ENCODE peak calls at places on chromosome 20, in eight cellular contexts. One of them, this sample, is unnamed.

GRCh38 chr20:51532577-51533191 is 9.8 kb downstream of the NFATC2 start:
- DNase-seq in esophagus muscularis mucosa: no peak
- DNase-seq in heart left ventricle: peak; percentile 70
- DNase-seq in upper lobe of left lung: peak; percentile 79
- DNase-seq in anterior cingulate cortex: peak; percentile 20
- DNase-seq in NCI-H748 treated with DMSO at 0.1 percent for 48 hours: no peak
- DNase-seq in psoas muscle: peak; percentile 80
- DNase-seq in activated CD8-positive, alpha-beta T cell treated with anti-CD3 and anti-CD28 coated beads, Interleukin-2, amount 10 ng/mL, durations not matched to agents 7 days and 5 days: peak; percentile 33
- DNase-seq in this sample: peak; percentile 34

GRCh38 chr20:8144282-8145245 is 12.5 kb downstream of the PLCB1 start:
- DNase-seq in NCI-H748 treated with DMSO at 0.1 percent for 48 hours: no peak
- DNase-seq in esophagus muscularis mucosa: no peak
- DNase-seq in psoas muscle: no peak
- DNase-seq in heart left ventricle: no peak
- DNase-seq in upper lobe of left lung: no peak
- DNase-seq in anterior cingulate cortex: no peak
- DNase-seq in activated CD8-positive, alpha-beta T cell treated with anti-CD3 and anti-CD28 coated beads, Interleukin-2, amount 10 ng/mL, durations not matched to agents 7 days and 5 days: no peak
- DNase-seq in this sample: no peak

GRCh38 chr20:1971893-1972586 is 21.8 kb downstream of the PDYN start:
- DNase-seq in psoas muscle: no peak
- DNase-seq in anterior cingulate cortex: no peak
- DNase-seq in upper lobe of left lung: no peak
- DNase-seq in activated CD8-positive, alpha-beta T cell treated with anti-CD3 and anti-CD28 coated beads, Interleukin-2, amount 10 ng/mL, durations not matched to agents 7 days and 5 days: no peak
- DNase-seq in heart left ventricle: no peak
- DNase-seq in NCI-H748 treated with DMSO at 0.1 percent for 48 hours: no peak
- DNase-seq in esophagus muscularis mucosa: no peak
- DNase-seq in this sample: no peak

GRCh38 chr20:58482416-58482815 is 32.8 kb downstream of the APCDD1L start:
- DNase-seq in psoas muscle: no peak
- DNase-seq in NCI-H748 treated with DMSO at 0.1 percent for 48 hours: no peak
- DNase-seq in heart left ventricle: no peak
- DNase-seq in activated CD8-positive, alpha-beta T cell treated with anti-CD3 and anti-CD28 coated beads, Interleukin-2, amount 10 ng/mL, durations not matched to agents 7 days and 5 days: no peak
- DNase-seq in esophagus muscularis mucosa: no peak
- DNase-seq in anterior cingulate cortex: no peak
- DNase-seq in upper lobe of left lung: no peak
- DNase-seq in this sample: no peak

GRCh38 chr20:53833333-53834043 is 236.9 kb downstream of the BCAS1 start:
- DNase-seq in esophagus muscularis mucosa: no peak
- DNase-seq in activated CD8-positive, alpha-beta T cell treated with anti-CD3 and anti-CD28 coated beads, Interleukin-2, amount 10 ng/mL, durations not matched to agents 7 days and 5 days: no peak
- DNase-seq in NCI-H748 treated with DMSO at 0.1 percent for 48 hours: no peak
- DNase-seq in upper lobe of left lung: no peak
- DNase-seq in psoas muscle: no peak
- DNase-seq in heart left ventricle: no peak
- DNase-seq in anterior cingulate cortex: no peak
- DNase-seq in this sample: no peak

GRCh38 chr20:38692436-38693411 is 31.6 kb upstream of the SLC32A1 start:
- DNase-seq in psoas muscle: no peak
- DNase-seq in esophagus muscularis mucosa: no peak
- DNase-seq in heart left ventricle: peak; percentile 67
- DNase-seq in activated CD8-positive, alpha-beta T cell treated with anti-CD3 and anti-CD28 coated beads, Interleukin-2, amount 10 ng/mL, durations not matched to agents 7 days and 5 days: peak; percentile 77
- DNase-seq in upper lobe of left lung: peak; percentile 5
- DNase-seq in anterior cingulate cortex: no peak
- DNase-seq in NCI-H748 treated with DMSO at 0.1 percent for 48 hours: no peak
- DNase-seq in this sample: peak; percentile 16

GRCh38 chr20:63191400-63191799 is 24.5 kb downstream of the YTHDF1 start:
- DNase-seq in upper lobe of left lung: peak; percentile 84
- DNase-seq in heart left ventricle: no peak
- DNase-seq in anterior cingulate cortex: no peak
- DNase-seq in psoas muscle: no peak
- DNase-seq in esophagus muscularis mucosa: no peak
- DNase-seq in NCI-H748 treated with DMSO at 0.1 percent for 48 hours: peak; percentile 7
- DNase-seq in activated CD8-positive, alpha-beta T cell treated with anti-CD3 and anti-CD28 coated beads, Interleukin-2, amount 10 ng/mL, durations not matched to agents 7 days and 5 days: no peak
- DNase-seq in this sample: no peak

GRCh38 chr20:17816804-17817590 is 117.2 kb downstream of the BANF2 start:
- DNase-seq in anterior cingulate cortex: no peak
- DNase-seq in esophagus muscularis mucosa: no peak
- DNase-seq in upper lobe of left lung: no peak
- DNase-seq in NCI-H748 treated with DMSO at 0.1 percent for 48 hours: no peak
- DNase-seq in psoas muscle: no peak
- DNase-seq in heart left ventricle: no peak
- DNase-seq in activated CD8-positive, alpha-beta T cell treated with anti-CD3 and anti-CD28 coated beads, Interleukin-2, amount 10 ng/mL, durations not matched to agents 7 days and 5 days: no peak
- DNase-seq in this sample: no peak

GRCh38 chr20:2101057-2101934 is at the start of gene STK35:
- DNase-seq in heart left ventricle: no peak
- DNase-seq in upper lobe of left lung: no peak
- DNase-seq in anterior cingulate cortex: peak; percentile 85
- DNase-seq in esophagus muscularis mucosa: no peak
- DNase-seq in psoas muscle: no peak
- DNase-seq in NCI-H748 treated with DMSO at 0.1 percent for 48 hours: peak; percentile 86
- DNase-seq in activated CD8-positive, alpha-beta T cell treated with anti-CD3 and anti-CD28 coated beads, Interleukin-2, amount 10 ng/mL, durations not matched to agents 7 days and 5 days: peak; percentile 71
- DNase-seq in this sample: peak; percentile 77

GRCh38 chr20:50415031-50415515 is 95.1 kb upstream of the PTPN1 start:
- DNase-seq in upper lobe of left lung: no peak
- DNase-seq in activated CD8-positive, alpha-beta T cell treated with anti-CD3 and anti-CD28 coated beads, Interleukin-2, amount 10 ng/mL, durations not matched to agents 7 days and 5 days: no peak
- DNase-seq in psoas muscle: no peak
- DNase-seq in heart left ventricle: no peak
- DNase-seq in esophagus muscularis mucosa: no peak
- DNase-seq in anterior cingulate cortex: no peak
- DNase-seq in NCI-H748 treated with DMSO at 0.1 percent for 48 hours: no peak
- DNase-seq in this sample: no peak

GRCh38 chr20:61901421-61902212 is 164.1 kb downstream of the TAF4 start:
- DNase-seq in anterior cingulate cortex: no peak
- DNase-seq in esophagus muscularis mucosa: no peak
- DNase-seq in NCI-H748 treated with DMSO at 0.1 percent for 48 hours: peak; percentile 44
- DNase-seq in psoas muscle: peak; percentile 28
- DNase-seq in activated CD8-positive, alpha-beta T cell treated with anti-CD3 and anti-CD28 coated beads, Interleukin-2, amount 10 ng/mL, durations not matched to agents 7 days and 5 days: no peak
- DNase-seq in heart left ventricle: no peak
- DNase-seq in upper lobe of left lung: peak; percentile 75
- DNase-seq in this sample: no peak

GRCh38 chr20:61959301-61959700 is 106.4 kb downstream of the TAF4 start:
- DNase-seq in anterior cingulate cortex: peak; percentile 36
- DNase-seq in NCI-H748 treated with DMSO at 0.1 percent for 48 hours: no peak
- DNase-seq in psoas muscle: no peak
- DNase-seq in upper lobe of left lung: no peak
- DNase-seq in activated CD8-positive, alpha-beta T cell treated with anti-CD3 and anti-CD28 coated beads, Interleukin-2, amount 10 ng/mL, durations not matched to agents 7 days and 5 days: no peak
- DNase-seq in heart left ventricle: no peak
- DNase-seq in esophagus muscularis mucosa: no peak
- DNase-seq in this sample: no peak

GRCh38 chr20:53748821-53749402 is 155.3 kb upstream of the ZNF217 start:
- DNase-seq in psoas muscle: no peak
- DNase-seq in esophagus muscularis mucosa: no peak
- DNase-seq in heart left ventricle: no peak
- DNase-seq in upper lobe of left lung: no peak
- DNase-seq in NCI-H748 treated with DMSO at 0.1 percent for 48 hours: no peak
- DNase-seq in anterior cingulate cortex: no peak
- DNase-seq in activated CD8-positive, alpha-beta T cell treated with anti-CD3 and anti-CD28 coated beads, Interleukin-2, amount 10 ng/mL, durations not matched to agents 7 days and 5 days: peak; percentile 43
- DNase-seq in this sample: no peak

GRCh38 chr20:44461803-44462174 is 13.9 kb upstream of the TTPAL start:
- DNase-seq in NCI-H748 treated with DMSO at 0.1 percent for 48 hours: no peak
- DNase-seq in heart left ventricle: no peak
- DNase-seq in esophagus muscularis mucosa: no peak
- DNase-seq in upper lobe of left lung: no peak
- DNase-seq in anterior cingulate cortex: no peak
- DNase-seq in psoas muscle: no peak
- DNase-seq in activated CD8-positive, alpha-beta T cell treated with anti-CD3 and anti-CD28 coated beads, Interleukin-2, amount 10 ng/mL, durations not matched to agents 7 days and 5 days: no peak
- DNase-seq in this sample: no peak

GRCh38 chr20:2385026-2385425 is 4.3 kb downstream of the TGM6 start:
- DNase-seq in upper lobe of left lung: no peak
- DNase-seq in NCI-H748 treated with DMSO at 0.1 percent for 48 hours: no peak
- DNase-seq in activated CD8-positive, alpha-beta T cell treated with anti-CD3 and anti-CD28 coated beads, Interleukin-2, amount 10 ng/mL, durations not matched to agents 7 days and 5 days: no peak
- DNase-seq in heart left ventricle: no peak
- DNase-seq in anterior cingulate cortex: no peak
- DNase-seq in esophagus muscularis mucosa: no peak
- DNase-seq in psoas muscle: no peak
- DNase-seq in this sample: no peak

GRCh38 chr20:14829897-14830296 is 492.5 kb upstream of the FLRT3 start:
- DNase-seq in upper lobe of left lung: no peak
- DNase-seq in esophagus muscularis mucosa: no peak
- DNase-seq in psoas muscle: no peak
- DNase-seq in activated CD8-positive, alpha-beta T cell treated with anti-CD3 and anti-CD28 coated beads, Interleukin-2, amount 10 ng/mL, durations not matched to agents 7 days and 5 days: no peak
- DNase-seq in NCI-H748 treated with DMSO at 0.1 percent for 48 hours: peak; percentile 47
- DNase-seq in heart left ventricle: no peak
- DNase-seq in anterior cingulate cortex: no peak
- DNase-seq in this sample: no peak

GRCh38 chr20:44014807-44015732 is 100.4 kb downstream of the TOX2 start:
- DNase-seq in upper lobe of left lung: no peak
- DNase-seq in psoas muscle: no peak
- DNase-seq in esophagus muscularis mucosa: no peak
- DNase-seq in NCI-H748 treated with DMSO at 0.1 percent for 48 hours: no peak
- DNase-seq in heart left ventricle: no peak
- DNase-seq in anterior cingulate cortex: no peak
- DNase-seq in activated CD8-positive, alpha-beta T cell treated with anti-CD3 and anti-CD28 coated beads, Interleukin-2, amount 10 ng/mL, durations not matched to agents 7 days and 5 days: no peak
- DNase-seq in this sample: no peak

GRCh38 chr20:40980106-40980827 is 48.4 kb upstream of the TOP1 start:
- DNase-seq in anterior cingulate cortex: no peak
- DNase-seq in activated CD8-positive, alpha-beta T cell treated with anti-CD3 and anti-CD28 coated beads, Interleukin-2, amount 10 ng/mL, durations not matched to agents 7 days and 5 days: peak; percentile 17
- DNase-seq in upper lobe of left lung: no peak
- DNase-seq in NCI-H748 treated with DMSO at 0.1 percent for 48 hours: no peak
- DNase-seq in psoas muscle: no peak
- DNase-seq in esophagus muscularis mucosa: peak; percentile 84
- DNase-seq in heart left ventricle: no peak
- DNase-seq in this sample: no peak

GRCh38 chr20:60113024-60113724 is 155.0 kb downstream of the CDH26 start:
- DNase-seq in anterior cingulate cortex: no peak
- DNase-seq in heart left ventricle: no peak
- DNase-seq in upper lobe of left lung: no peak
- DNase-seq in psoas muscle: no peak
- DNase-seq in esophagus muscularis mucosa: no peak
- DNase-seq in NCI-H748 treated with DMSO at 0.1 percent for 48 hours: no peak
- DNase-seq in activated CD8-positive, alpha-beta T cell treated with anti-CD3 and anti-CD28 coated beads, Interleukin-2, amount 10 ng/mL, durations not matched to agents 7 days and 5 days: no peak
- DNase-seq in this sample: no peak

GRCh38 chr20:47269309-47270165 is 87.0 kb downstream of the ZMYND8 start:
- DNase-seq in heart left ventricle: no peak
- DNase-seq in activated CD8-positive, alpha-beta T cell treated with anti-CD3 and anti-CD28 coated beads, Interleukin-2, amount 10 ng/mL, durations not matched to agents 7 days and 5 days: no peak
- DNase-seq in psoas muscle: no peak
- DNase-seq in NCI-H748 treated with DMSO at 0.1 percent for 48 hours: no peak
- DNase-seq in upper lobe of left lung: no peak
- DNase-seq in esophagus muscularis mucosa: no peak
- DNase-seq in anterior cingulate cortex: no peak
- DNase-seq in this sample: no peak

GRCh38 chr20:19598117-19598516 is 159.9 kb upstream of the RIN2 start:
- DNase-seq in activated CD8-positive, alpha-beta T cell treated with anti-CD3 and anti-CD28 coated beads, Interleukin-2, amount 10 ng/mL, durations not matched to agents 7 days and 5 days: no peak
- DNase-seq in heart left ventricle: no peak
- DNase-seq in anterior cingulate cortex: no peak
- DNase-seq in psoas muscle: no peak
- DNase-seq in upper lobe of left lung: no peak
- DNase-seq in esophagus muscularis mucosa: no peak
- DNase-seq in NCI-H748 treated with DMSO at 0.1 percent for 48 hours: no peak
- DNase-seq in this sample: no peak

GRCh38 chr20:35820715-35821114 is 48.9 kb downstream of the PHF20 start:
- DNase-seq in psoas muscle: no peak
- DNase-seq in heart left ventricle: peak; percentile 29
- DNase-seq in esophagus muscularis mucosa: no peak
- DNase-seq in activated CD8-positive, alpha-beta T cell treated with anti-CD3 and anti-CD28 coated beads, Interleukin-2, amount 10 ng/mL, durations not matched to agents 7 days and 5 days: no peak
- DNase-seq in anterior cingulate cortex: no peak
- DNase-seq in upper lobe of left lung: no peak
- DNase-seq in NCI-H748 treated with DMSO at 0.1 percent for 48 hours: no peak
- DNase-seq in this sample: no peak

GRCh38 chr20:528923-529594 is 14.5 kb downstream of the CSNK2A1 start:
- DNase-seq in activated CD8-positive, alpha-beta T cell treated with anti-CD3 and anti-CD28 coated beads, Interleukin-2, amount 10 ng/mL, durations not matched to agents 7 days and 5 days: no peak
- DNase-seq in psoas muscle: no peak
- DNase-seq in anterior cingulate cortex: no peak
- DNase-seq in esophagus muscularis mucosa: no peak
- DNase-seq in NCI-H748 treated with DMSO at 0.1 percent for 48 hours: no peak
- DNase-seq in heart left ventricle: no peak
- DNase-seq in upper lobe of left lung: no peak
- DNase-seq in this sample: no peak

GRCh38 chr20:19289451-19289850 is 77.0 kb downstream of the SLC24A3 start:
- DNase-seq in anterior cingulate cortex: no peak
- DNase-seq in activated CD8-positive, alpha-beta T cell treated with anti-CD3 and anti-CD28 coated beads, Interleukin-2, amount 10 ng/mL, durations not matched to agents 7 days and 5 days: no peak
- DNase-seq in upper lobe of left lung: no peak
- DNase-seq in NCI-H748 treated with DMSO at 0.1 percent for 48 hours: no peak
- DNase-seq in heart left ventricle: no peak
- DNase-seq in psoas muscle: no peak
- DNase-seq in esophagus muscularis mucosa: no peak
- DNase-seq in this sample: no peak

GRCh38 chr20:37276494-37277252 is 12.8 kb upstream of the MANBAL start:
- DNase-seq in esophagus muscularis mucosa: no peak
- DNase-seq in psoas muscle: peak; percentile 80
- DNase-seq in anterior cingulate cortex: no peak
- DNase-seq in NCI-H748 treated with DMSO at 0.1 percent for 48 hours: no peak
- DNase-seq in activated CD8-positive, alpha-beta T cell treated with anti-CD3 and anti-CD28 coated beads, Interleukin-2, amount 10 ng/mL, durations not matched to agents 7 days and 5 days: peak; percentile 38
- DNase-seq in upper lobe of left lung: no peak
- DNase-seq in heart left ventricle: peak; percentile 61
- DNase-seq in this sample: no peak

GRCh38 chr20:61507778-61508177 is 255.7 kb downstream of the CDH4 start:
- DNase-seq in heart left ventricle: no peak
- DNase-seq in upper lobe of left lung: no peak
- DNase-seq in psoas muscle: no peak
- DNase-seq in esophagus muscularis mucosa: no peak
- DNase-seq in anterior cingulate cortex: no peak
- DNase-seq in NCI-H748 treated with DMSO at 0.1 percent for 48 hours: no peak
- DNase-seq in activated CD8-positive, alpha-beta T cell treated with anti-CD3 and anti-CD28 coated beads, Interleukin-2, amount 10 ng/mL, durations not matched to agents 7 days and 5 days: no peak
- DNase-seq in this sample: no peak